ENCODE peak calls at places on chromosome 11, in four cellular contexts. I is SJSA1, V is GM23248, Y is adrenal gland. S is an unnamed sample.

GRCh38 chr11:326842-327580 is 6.4 kb upstream of the IFITM3 start:
- DNase-seq in I (no peak), V (peak; percentile 40), Y (peak; percentile 90), S (peak; percentile 50)

GRCh38 chr11:1919428-1920127 is at the start of gene TNNT3:
- DNase-seq in I (no peak), V (peak; percentile 16), Y (no peak), S (no peak)

GRCh38 chr11:76380161-76380976 is 563 bp downstream of the THAP12 start:
- DNase-seq in I (no peak), V (peak; percentile 62), Y (peak; percentile 34), S (peak; percentile 23)

GRCh38 chr11:126347751-126348628 is 7.5 kb upstream of the ST3GAL4 start:
- DNase-seq in I (no peak), V (no peak), Y (no peak), S (no peak)

GRCh38 chr11:11243790-11244469 is 109.1 kb downstream of the CSNK2A3 start:
- DNase-seq in I (no peak), V (peak; percentile 51), Y (no peak), S (peak; percentile 81)

GRCh38 chr11:29321293-29322132 is 695.3 kb downstream of the KCNA4 start:
- DNase-seq in I (peak; percentile 50), V (peak; percentile 15), Y (no peak), S (peak; percentile 0)

GRCh38 chr11:6926208-6927029 is at the start of gene ZNF215:
- DNase-seq in I (no peak), V (peak; percentile 97), Y (peak; percentile 81), S (peak; percentile 86)

GRCh38 chr11:28834877-28835276 is 726.7 kb downstream of the METTL15 start:
- DNase-seq in I (peak; percentile 57), V (peak; percentile 78), Y (no peak), S (no peak)

GRCh38 chr11:87180743-87181142 is 143.0 kb downstream of the TMEM135 start:
- DNase-seq in I (no peak), V (peak; percentile 73), Y (no peak), S (no peak)

GRCh38 chr11:122664188-122664587 is 8.7 kb downstream of the UBASH3B start:
- DNase-seq in I (no peak), V (peak; percentile 59), Y (no peak), S (no peak)

GRCh38 chr11:11313426-11313825 is 39.6 kb downstream of the CSNK2A3 start:
- DNase-seq in I (no peak), V (peak; percentile 79), Y (peak; percentile 42), S (no peak)

GRCh38 chr11:18590573-18590972 is 2.0 kb upstream of the UEVLD start:
- DNase-seq in I (no peak), V (no peak), Y (no peak), S (no peak)

GRCh38 chr11:12100886-12101285 is 9.5 kb upstream of the MICAL2 start:
- DNase-seq in I (no peak), V (peak; percentile 37), Y (no peak), S (no peak)

GRCh38 chr11:76798656-76799055 is 15.5 kb downstream of the TSKU start:
- DNase-seq in I (no peak), V (no peak), Y (no peak), S (no peak)

GRCh38 chr11:2807276-2807681 is 78.3 kb downstream of the CDKN1C start:
- DNase-seq in I (peak; percentile 51), V (no peak), Y (peak; percentile 71), S (no peak)

GRCh38 chr11:283405-284080 is 5.3 kb downstream of the NLRP6 start:
- DNase-seq in I (no peak), V (no peak), Y (no peak), S (peak; percentile 24)

GRCh38 chr11:1022411-1022810 is 14.1 kb downstream of the MUC6 start:
- DNase-seq in I (no peak), V (no peak), Y (no peak), S (no peak)

GRCh38 chr11:27761356-27761755 is 61.1 kb upstream of the BDNF start:
- DNase-seq in I (no peak), V (no peak), Y (no peak), S (no peak)
- H3K27me3 ChIP-seq in I (no peaks in the 10 kb centered on the region), V (peaks cover 31% of the 10 kb centered on the region), Y (peaks cover 4% of the 10 kb centered on the region), S (no peaks in the 10 kb centered on the region)

GRCh38 chr11:96221244-96222070 is 121.5 kb downstream of the MAML2 start:
- DNase-seq in I (no peak), V (no peak), Y (no peak), S (no peak)
- H3K4me1 ChIP-seq in I (peaks cover 7% of the 10 kb centered on the region), V (peaks cover 39% of the 10 kb centered on the region), Y (peaks cover 24% of the 10 kb centered on the region), S (no peaks in the 10 kb centered on the region)

DNA sequence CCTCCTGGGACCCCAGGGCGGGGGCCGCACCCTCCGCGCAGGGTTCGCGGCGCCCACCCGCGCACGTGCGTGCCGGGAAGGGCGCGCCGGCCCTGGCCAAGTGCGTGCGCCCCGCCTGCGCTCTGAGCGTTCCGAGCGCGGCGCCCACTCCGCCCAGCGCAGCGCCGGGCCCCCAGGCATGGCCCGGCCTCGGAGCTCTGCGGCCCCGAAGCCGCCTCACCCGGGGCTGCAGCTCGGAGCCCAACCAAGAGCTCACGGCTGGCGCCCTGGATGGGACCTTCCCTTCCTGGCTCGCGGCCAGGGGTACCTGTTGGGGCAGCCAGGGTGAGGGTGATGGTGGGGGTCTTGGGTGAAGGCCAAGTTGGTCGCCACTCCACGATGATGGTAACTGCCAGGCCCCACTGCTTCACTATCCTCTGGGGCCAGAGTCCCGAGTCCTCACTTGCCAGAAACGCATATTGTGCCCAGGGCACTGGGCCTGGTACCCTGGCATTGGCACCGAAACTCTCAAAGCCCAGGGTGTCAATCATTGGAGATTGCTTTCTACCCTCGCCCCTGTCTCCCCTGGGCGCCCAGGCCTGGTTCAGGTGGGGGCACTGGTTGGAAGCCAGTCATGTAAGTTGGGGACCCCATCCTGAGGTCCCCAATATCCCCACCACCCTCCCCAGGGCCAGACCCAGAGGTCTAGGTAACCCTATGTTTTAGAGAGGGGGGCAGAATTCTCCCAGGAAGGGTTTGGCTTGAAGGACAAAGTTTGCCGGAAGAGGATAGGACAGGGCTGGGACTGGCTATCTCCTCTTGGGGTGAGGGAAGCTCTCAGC is 889 bp downstream of the ANO1 start:
- DNase-seq in I (peak; percentile 60), V (no peak), Y (no peak), S (no peak)
- H3K27me3 ChIP-seq in I (peaks cover 33% of the 10 kb centered on the region), V (peaks cover 60% of the 10 kb centered on the region), Y (peaks cover 22% of the 10 kb centered on the region), S (peaks cover 15% of the 10 kb centered on the region)

GRCh38 chr11:61971177-61972111 is 4.0 kb upstream of the FTH1 start:
- DNase-seq in I (peak; percentile 100), V (peak; percentile 99), Y (peak; percentile 100), S (peak; percentile 77)

GRCh38 chr11:61972796-61973602 is 5.6 kb upstream of the FTH1 start:
- DNase-seq in I (peak; percentile 49), V (peak; percentile 87), Y (peak; percentile 37), S (peak; percentile 87)

GRCh38 chr11:61969838-61970452 is 2.5 kb upstream of the FTH1 start:
- DNase-seq in I (no peak), V (peak; percentile 91), Y (no peak), S (no peak)

GRCh38 chr11:61973603-61974162 is 6.2 kb upstream of the FTH1 start:
- DNase-seq in I (peak; percentile 44), V (no peak), Y (peak; percentile 43), S (peak; percentile 39)

DNA sequence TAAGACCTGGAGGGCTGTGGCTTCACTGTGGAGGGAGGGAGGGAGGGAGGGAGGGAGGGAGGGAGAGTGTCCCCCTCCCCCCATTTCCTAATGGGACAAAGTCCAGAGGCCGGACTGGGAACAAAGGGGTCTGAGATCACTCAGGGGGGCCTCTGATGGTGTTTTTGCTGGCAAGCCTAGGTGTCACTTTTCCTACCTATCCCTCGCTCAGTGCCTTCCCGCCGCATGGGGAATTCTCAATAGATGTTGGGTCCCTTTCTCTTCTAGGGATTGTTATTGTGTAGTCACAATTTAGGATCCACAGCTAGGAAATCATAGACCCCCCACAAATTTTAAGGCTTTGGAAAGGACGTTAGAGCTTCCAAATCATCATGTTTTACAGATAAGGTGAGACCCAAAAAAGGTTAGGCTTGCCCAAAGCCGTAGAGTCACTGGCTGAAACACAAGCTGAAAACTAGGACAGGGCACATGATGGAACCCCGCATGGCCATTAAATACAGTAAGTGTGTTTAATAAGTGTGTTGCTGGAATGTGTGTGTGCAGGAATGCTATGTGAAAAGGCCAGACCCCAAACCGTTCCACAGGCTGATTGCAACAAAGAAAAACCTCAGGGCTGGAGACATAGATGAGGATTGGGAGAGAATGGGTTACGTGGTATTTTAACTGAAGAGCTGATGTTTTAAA is 4.8 kb upstream of the FTH1 start:
- DNase-seq in I (peak; percentile 75), V (no peak), Y (peak; percentile 35), S (no peak)
- H3K4me1 ChIP-seq in I (peaks cover 59% of the 10 kb centered on the region), V (peaks cover 48% of the 10 kb centered on the region), Y (peaks cover 58% of the 10 kb centered on the region), S (peaks cover 26% of the 10 kb centered on the region)

DNA sequence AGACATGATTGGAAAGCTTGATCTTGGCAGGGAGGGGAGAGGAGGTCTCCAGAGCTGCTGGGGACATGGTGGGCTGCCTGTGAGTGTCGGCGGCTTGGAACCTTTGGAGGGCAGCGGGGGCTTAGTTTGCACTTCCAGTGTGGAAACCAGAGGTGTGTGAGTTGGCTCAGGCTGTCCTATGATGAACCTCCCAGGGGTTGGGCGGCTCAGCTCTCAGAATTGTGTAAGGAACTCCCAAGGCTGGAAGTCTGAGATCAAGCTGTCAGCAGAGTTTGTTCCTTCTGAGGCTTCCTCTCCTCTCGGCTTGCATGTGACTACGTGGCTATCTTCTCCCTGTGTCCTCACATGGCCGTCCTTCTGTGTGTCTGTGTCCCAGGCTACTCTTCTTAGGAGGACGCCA is 87.9 kb upstream of the B3GAT1 start:
- DNase-seq in I (no peak), V (no peak), Y (no peak), S (no peak)
- H3K27me3 ChIP-seq in I (no peaks in the 10 kb centered on the region), V (no peaks in the 10 kb centered on the region), Y (no peaks in the 10 kb centered on the region), S (no peaks in the 10 kb centered on the region)

S was measured in small intestine.